ENCODE peak calls at places on chromosomes 5 and 9, in ten cellular contexts. D is transverse colon, U is uterus, Z is ovary, F is A549, B is fibroblast of lung, C is kidney, V is IMR-90, J is suprapubic skin, R is gastrocnemius medialis. M is an unnamed sample. For H3K4me1, the result is how much of the 10 kb centered on the place peaks cover.

GRCh38 chr5:151585970-151586369 is 5.2 kb downstream of the FAT2 start:
- DNase-seq in F (no peak), R (peak), B (no peak), C (no peak), V (no peak), Z (no peak), D (no peak), U (no peak), J (peak), M (no peak)

GRCh38 chr5:169450464-169450863 is 133.1 kb upstream of the SPDL1 start:
- DNase-seq in R (no peak), B (peak), D (no peak), Z (no peak), U (no peak), J (peak), F (no peak), V (no peak), C (no peak), M (no peak)

GRCh38 chr9:115226152-115226551 is 108.2 kb upstream of the TNC start:
- DNase-seq in D (no peak), J (no peak), U (no peak), F (no peak), Z (no peak), C (no peak), B (no peak), V (no peak), R (no peak), M (no peak)

GRCh38 chr5:102617857-102618187 is 119.0 kb upstream of the SLCO6A1 start:
- DNase-seq in F (no peak), B (no peak), D (peak), Z (no peak), C (no peak), J (no peak), R (no peak), V (no peak), U (no peak), M (no peak)

GRCh38 chr5:61277190-61277589 is 54.9 kb upstream of the ZSWIM6 start:
- DNase-seq in B (peak), R (no peak), U (no peak), Z (no peak), J (no peak), D (no peak), F (no peak), C (no peak), V (peak), M (peak)

GRCh38 chr5:81756016-81756415 is 5.1 kb upstream of the SSBP2 start:
- DNase-seq in Z (no peak), U (no peak), D (no peak), R (no peak), F (no peak), B (no peak), C (no peak), V (no peak), J (no peak), M (no peak)

GRCh38 chr9:99348289-99348688 is 126.2 kb downstream of the SEC61B start:
- DNase-seq in C (no peak), F (no peak), Z (no peak), R (no peak), U (no peak), D (no peak), J (no peak), B (no peak), V (no peak), M (no peak)

GRCh38 chr9:134687556-134687955 is 46.0 kb downstream of the COL5A1 start:
- DNase-seq in C (no peak), V (no peak), F (no peak), Z (no peak), J (no peak), U (no peak), D (no peak), R (no peak), B (no peak), M (no peak)

GRCh38 chr5:126624534-126624933 is 23.8 kb downstream of the PHAX start:
- DNase-seq in R (no peak), J (no peak), B (peak), U (no peak), Z (peak), C (no peak), F (peak), D (no peak), V (peak), M (no peak)

GRCh38 chr5:93722588-93722987 is 18.8 kb downstream of the POU5F2 start:
- DNase-seq in D (no peak), V (no peak), B (no peak), U (no peak), Z (no peak), F (no peak), C (no peak), R (no peak), J (no peak), M (no peak)

GRCh38 chr5:75828029-75828428 is 110.8 kb upstream of the POC5 start:
- DNase-seq in U (no peak), F (no peak), C (no peak), D (no peak), V (no peak), B (no peak), Z (no peak), J (no peak), R (no peak), M (no peak)

GRCh38 chr9:5510360-5510931 is at the start of gene PDCD1LG2:
- DNase-seq in V (peak), C (no peak), F (no peak), Z (no peak), B (peak), U (no peak), J (no peak), D (no peak), R (no peak), M (no peak)

GRCh38 chr5:171285465-171285864 is 23.6 kb upstream of the TLX3 start:
- DNase-seq in J (no peak), U (no peak), R (no peak), B (no peak), C (no peak), V (no peak), F (no peak), Z (no peak), D (no peak), M (no peak)

GRCh38 chr9:108580021-108580439 is 275.8 kb downstream of the ACTL7B start:
- DNase-seq in R (no peak), U (no peak), J (peak), C (no peak), D (peak), V (no peak), F (peak), B (no peak), Z (no peak), M (no peak)

GRCh38 chr5:74822288-74822687 is 43.9 kb downstream of the FAM169A start:
- DNase-seq in C (no peak), B (no peak), F (no peak), R (no peak), V (no peak), U (no peak), Z (no peak), D (no peak), J (no peak), M (no peak)

GRCh38 chr5:45042283-45042682 is 233.5 kb downstream of the MRPS30 start:
- DNase-seq in B (no peak), F (no peak), V (no peak), R (no peak), J (no peak), Z (no peak), D (no peak), C (no peak), U (no peak), M (no peak)

GRCh38 chr5:157331807-157332206 is 65.9 kb downstream of the CYFIP2 start:
- DNase-seq in Z (no peak), R (no peak), B (no peak), J (no peak), U (no peak), D (no peak), C (no peak), V (no peak), F (no peak), M (no peak)

GRCh38 chr9:33222031-33222430 is 17.9 kb upstream of the SPINK4 start:
- DNase-seq in R (no peak), F (no peak), U (no peak), V (no peak), B (no peak), D (no peak), J (no peak), C (no peak), Z (no peak), M (no peak)

GRCh38 chr9:84711398-84711777 is 41.9 kb downstream of the NTRK2 start:
- DNase-seq in J (no peak), R (no peak), Z (no peak), C (no peak), D (no peak), U (no peak), F (no peak), V (no peak), B (peak), M (no peak)

GRCh38 chr9:22105005-22105722 is 96.1 kb upstream of the CDKN2B start:
- DNase-seq in J (no peak), C (no peak), F (no peak), D (no peak), V (no peak), Z (no peak), R (no peak), B (no peak), U (no peak), M (no peak)

GRCh38 chr5:11504083-11504785 is 400.0 kb downstream of the CTNND2 start:
- DNase-seq in D (no peak), J (no peak), C (no peak), V (no peak), R (no peak), Z (no peak), F (no peak), B (peak), U (no peak), M (no peak)

GRCh38 chr9:83342731-83343130 is 195.5 kb downstream of the FRMD3 start:
- DNase-seq in C (no peak), U (no peak), J (no peak), V (no peak), D (no peak), R (no peak), F (no peak), B (no peak), Z (no peak), M (no peak)

GRCh38 chr5:77463905-77464304 is 28.2 kb downstream of the WDR41 start:
- DNase-seq in D (no peak), R (no peak), C (no peak), U (no peak), J (no peak), B (no peak), Z (no peak), F (no peak), V (no peak), M (no peak)

GRCh38 chr5:147986134-147986757 is 77.5 kb upstream of the SPINK5 start:
- DNase-seq in U (no peak), F (no peak), J (no peak), C (no peak), D (no peak), Z (no peak), V (no peak), B (no peak), R (no peak), M (no peak)

GRCh38 chr9:22529426-22530199 is 83.0 kb downstream of the DMRTA1 start:
- DNase-seq in V (no peak), B (peak), J (no peak), D (no peak), U (no peak), C (no peak), F (no peak), R (no peak), Z (no peak), M (no peak)

GRCh38 chr5:72511371-72512178 is 4.4 kb upstream of the ZNF366 start:
- DNase-seq in C (no peak), V (peak), U (no peak), J (no peak), Z (no peak), D (no peak), F (no peak), B (peak), R (no peak), M (no peak)

GRCh38 chr5:3595102-3595961 is at the start of gene IRX1:
- DNase-seq in D (no peak), F (no peak), Z (no peak), V (no peak), U (no peak), R (no peak), B (peak), C (peak), J (peak), M (no peak)

GRCh38 chr9:126563556-126563955 is 50.2 kb upstream of the LMX1B start:
- DNase-seq in J (no peak), U (no peak), C (no peak), V (no peak), B (no peak), D (no peak), F (no peak), R (no peak), Z (no peak), M (no peak)

GRCh38 chr5:171492781-171493180 is 73.3 kb downstream of the FGF18 start:
- DNase-seq in U (no peak), C (no peak), D (no peak), J (no peak), V (no peak), R (no peak), Z (no peak), F (peak), B (peak), M (no peak)

GRCh38 chr9:136055715-136056545 is 39.2 kb downstream of the NACC2 start:
- DNase-seq in C (no peak), V (no peak), J (no peak), B (no peak), D (no peak), Z (no peak), U (no peak), R (no peak), F (no peak), M (no peak)

DNA sequence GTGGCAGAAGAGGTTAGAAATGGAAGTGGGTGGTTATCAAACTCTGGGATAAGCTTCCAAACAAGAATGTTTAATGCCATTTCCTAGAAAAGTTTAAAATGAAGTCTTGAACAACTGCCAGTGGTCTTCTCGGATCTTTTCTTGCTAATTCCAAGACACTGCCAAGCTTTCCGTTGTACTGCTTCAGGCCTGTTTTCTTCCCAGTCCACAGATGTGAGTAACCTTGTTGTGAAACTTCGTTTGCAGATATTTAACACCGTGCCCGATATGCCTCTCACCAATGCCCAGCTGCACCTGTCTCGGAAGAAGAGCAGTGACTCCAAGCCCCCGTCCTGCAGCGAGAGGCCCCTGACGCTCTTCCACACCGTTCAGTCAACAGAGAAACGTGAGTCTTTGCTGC is 269.8 kb downstream of the NR3C1 start:
- DNase-seq in R (peak), B (peak), F (no peak), D (no peak), U (no peak), C (no peak), J (no peak), Z (no peak), V (no peak), M (no peak)
- H3K4me3 ChIP-seq in R (peak), B (no peak), F (no peak), D (no peak), U (no peak), C (no peak), J (no peak), Z (no peak), V (no peak), M (no peak)

GRCh38 chr5:33310471-33310870 is 130.3 kb upstream of the TARS1 start:
- DNase-seq in B (peak), Z (no peak), R (no peak), V (peak), U (no peak), D (no peak), C (no peak), J (no peak), F (no peak), M (no peak)
- H3K4me1 ChIP-seq in B (under half), Z (under half), R (under half), V (under half), U (under half), D (under half), C (under half), J (under half), F (under half), M (under half)

DNA sequence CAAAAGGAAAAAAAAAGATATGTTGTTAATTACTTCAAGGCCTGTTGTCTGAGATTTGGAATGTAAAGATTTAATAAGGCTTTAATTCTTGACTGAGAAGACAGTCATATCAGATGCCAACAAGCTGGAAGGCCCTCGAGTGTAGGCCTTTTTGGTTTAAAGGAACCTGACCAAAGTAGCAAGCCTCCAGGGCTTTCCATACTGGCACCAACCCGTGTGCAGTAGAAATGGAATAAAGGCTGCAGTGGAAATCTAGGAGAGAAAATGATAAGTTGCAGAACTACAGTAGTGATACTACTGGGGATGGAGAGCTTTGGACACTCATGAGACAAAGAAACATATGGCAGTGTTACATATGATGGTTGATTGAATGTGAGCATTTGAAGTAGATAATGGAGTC is 358.0 kb downstream of the TAF11L14 start:
- DNase-seq in C (no peak), J (no peak), F (no peak), D (no peak), R (no peak), V (no peak), Z (no peak), U (no peak), B (no peak), M (no peak)
- H3K27ac ChIP-seq in C (no peak), J (no peak), F (no peak), D (no peak), R (no peak), V (no peak), Z (no peak), U (no peak), B (no peak), M (no peak)

DNA sequence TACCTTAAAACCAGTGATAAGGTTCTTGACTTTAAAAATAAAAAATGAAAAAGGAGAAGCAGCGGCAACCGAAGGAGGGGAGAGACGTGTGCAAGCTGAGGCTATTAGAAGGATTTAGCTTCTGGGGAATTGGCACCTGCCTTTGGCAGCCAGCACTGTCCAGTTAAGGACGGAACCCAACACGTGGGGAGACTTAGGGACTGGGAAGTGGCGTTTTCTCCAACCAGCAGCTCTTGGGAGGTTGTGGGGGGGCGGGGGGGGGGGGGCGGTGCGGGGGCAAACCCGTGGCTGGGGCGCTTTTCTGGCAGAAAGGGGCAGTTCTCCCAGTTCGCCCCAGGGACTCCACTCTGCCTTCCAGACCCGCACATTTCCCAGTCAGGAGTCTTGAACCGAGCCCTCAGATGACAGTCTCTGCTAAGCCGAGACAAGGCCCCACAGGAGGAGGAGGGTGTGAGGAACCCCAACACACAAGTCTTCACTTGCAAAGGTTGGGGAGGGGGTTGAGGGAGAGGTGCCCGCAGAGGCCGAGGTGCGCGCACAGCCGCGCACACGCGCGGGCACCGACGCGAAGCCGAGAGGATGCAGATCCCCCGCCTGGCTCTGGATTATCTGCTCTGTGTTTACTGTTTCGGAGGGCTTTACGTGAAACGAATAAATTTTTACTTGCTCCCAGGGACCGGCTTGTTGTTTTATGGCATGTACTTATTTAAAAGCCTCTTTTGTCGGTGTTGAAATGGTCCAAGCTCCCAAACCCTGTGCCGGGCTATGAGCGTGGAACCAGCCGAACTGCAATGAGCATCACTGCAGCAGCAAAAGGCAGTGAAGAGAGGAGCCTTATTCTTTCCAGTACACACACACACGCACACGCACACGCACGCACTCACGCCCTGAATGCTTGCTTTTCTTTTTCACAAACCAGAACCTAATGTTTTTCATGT is 297.5 kb downstream of the PARP8 start:
- DNase-seq in J (no peak), Z (no peak), R (no peak), C (no peak), V (no peak), D (no peak), B (no peak), U (no peak), F (no peak), M (no peak)
- H3K4me3 ChIP-seq in J (peak), Z (peak), R (peak), C (no peak), V (no peak), D (peak), B (peak), U (peak), F (peak), M (peak)

GRCh38 chr5:53318303-53318702 is 162.1 kb upstream of the FST start:
- DNase-seq in F (no peak), B (no peak), R (no peak), C (no peak), D (no peak), V (no peak), Z (no peak), U (no peak), J (no peak), M (no peak)

GRCh38 chr5:53322257-53322656 is 158.2 kb upstream of the FST start:
- DNase-seq in Z (no peak), R (no peak), C (no peak), B (peak), J (no peak), D (no peak), U (no peak), F (no peak), V (peak), M (no peak)

GRCh38 chr5:53321073-53321472 is 159.4 kb upstream of the FST start:
- DNase-seq in V (no peak), F (no peak), Z (no peak), C (no peak), U (no peak), J (no peak), D (no peak), R (no peak), B (peak), M (no peak)

GRCh38 chr5:53321721-53322120 is 158.7 kb upstream of the FST start:
- DNase-seq in C (no peak), V (no peak), R (no peak), F (no peak), Z (no peak), D (no peak), U (no peak), B (no peak), J (no peak), M (no peak)

DNA sequence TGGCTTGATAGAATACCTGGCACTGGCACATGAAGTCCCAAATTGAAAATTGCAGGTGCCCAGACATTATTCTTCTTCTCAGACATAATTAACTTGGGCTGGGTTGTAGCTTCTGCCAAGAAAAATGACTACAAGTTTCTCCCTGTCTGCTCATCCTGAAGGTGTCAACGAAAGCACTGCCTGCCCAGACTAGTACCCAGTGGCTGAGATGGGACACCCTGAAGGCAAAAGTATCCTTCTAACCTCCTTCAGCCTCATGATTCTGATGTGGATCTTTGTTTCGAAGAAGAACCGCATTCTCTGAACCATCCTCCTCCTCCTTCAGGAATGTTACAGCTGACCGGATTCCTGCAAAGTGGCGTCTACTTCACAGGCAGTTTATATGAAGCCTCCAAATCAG is 161.1 kb upstream of the FST start:
- DNase-seq in V (no peak), C (no peak), U (no peak), B (no peak), Z (no peak), D (no peak), R (no peak), J (no peak), F (no peak), M (no peak)
- H3K4me1 ChIP-seq in V (under half), C (under half), U (under half), B (under half), Z (under half), D (under half), R (under half), J (under half), F (under half), M (under half)

GRCh38 chr5:66554884-66555283 is 41.3 kb upstream of the MAST4 start:
- DNase-seq in V (no peak), R (no peak), B (no peak), J (no peak), Z (no peak), D (no peak), C (no peak), U (no peak), F (no peak), M (no peak)
- H3K27ac ChIP-seq in V (no peak), R (no peak), B (no peak), J (no peak), Z (no peak), D (no peak), C (no peak), U (no peak), F (no peak), M (no peak)

GRCh38 chr5:39302507-39302906 is 61.8 kb downstream of the C9 start:
- DNase-seq in U (no peak), R (no peak), D (no peak), B (no peak), J (no peak), C (no peak), V (no peak), F (no peak), Z (no peak), M (no peak)
- H3K4me3 ChIP-seq in U (no peak), R (no peak), D (no peak), B (no peak), J (no peak), C (no peak), V (no peak), F (no peak), Z (no peak), M (no peak)

M was measured in heart right ventricle.